ENCODE peak calls at places on chromosome 6, in nine cellular contexts. G is uterus, X is breast epithelium, Z is thoracic aorta, C is iris pigment epithelial cell, Q is pons, J is stomach, E is WERI-Rb-1, R is cardiac muscle cell. V is an unnamed sample.

GRCh38 chr6:46265373-46265772 is 94.6 kb upstream of the ENPP5 start:
- DNase-seq in Z (no peak), G (no peak), R (no peak), J (no peak), Q (no peak), C (no peak), E (no peak), X (no peak), V (no peak)

GRCh38 chr6:38824243-38824894 is 109.3 kb downstream of the DNAH8 start:
- DNase-seq in R (no peak), E (no peak), Z (no peak), Q (no peak), X (no peak), J (no peak), C (no peak), G (no peak), V (no peak)

GRCh38 chr6:165717732-165718465 is 54.9 kb upstream of the PDE10A start:
- DNase-seq in Q (no peak), C (peak; percentile 70), J (no peak), G (no peak), Z (no peak), X (no peak), E (no peak), R (no peak), V (no peak)

GRCh38 chr6:12119085-12119588 is 107.0 kb downstream of the HIVEP1 start:
- DNase-seq in J (no peak), X (no peak), C (no peak), Q (no peak), R (no peak), E (no peak), G (no peak), Z (no peak), V (no peak)

GRCh38 chr6:144321839-144322591 is 36.9 kb downstream of the UTRN start:
- DNase-seq in E (no peak), C (peak; percentile 60), X (no peak), G (no peak), Q (no peak), J (no peak), R (no peak), Z (no peak), V (no peak)

GRCh38 chr6:106746660-106747059 is 117.3 kb downstream of the QRSL1 start:
- DNase-seq in Q (no peak), C (peak; percentile 66), X (no peak), G (no peak), R (peak; percentile 63), J (no peak), E (no peak), Z (no peak), V (no peak)

GRCh38 chr6:156980515-156980914 is 203.3 kb downstream of the ARID1B start:
- DNase-seq in R (peak; percentile 56), Q (no peak), X (no peak), G (no peak), J (no peak), C (no peak), Z (no peak), E (no peak), V (peak; percentile 52)

GRCh38 chr6:163066200-163066599 is 338.4 kb downstream of the PACRG start:
- DNase-seq in J (no peak), X (no peak), E (no peak), Z (no peak), G (no peak), R (no peak), Q (no peak), C (no peak), V (no peak)